ENCODE peak calls at places on chromosome 2, in nine cellular contexts. F is HFF-Myc, S is upper lobe of right lung, U is HFFc6, N is fibroblast of mammary gland, W is hepatocyte, Z is IMR-90, L is CD14-positive monocyte, R is GM20000. A is an unnamed sample.

GRCh38 chr2:210553371-210553770 is 3.0 kb upstream of the CPS1 start:
- DNase-seq in F (no peak), S (no peak), U (no peak), N (no peak), W (peak; percentile 74), Z (no peak), L (no peak), R (no peak), A (no peak)

GRCh38 chr2:16313235-16313980 is 352.2 kb downstream of the CYRIA start:
- DNase-seq in F (no peak), S (no peak), U (no peak), N (no peak), W (no peak), Z (no peak), L (no peak), R (no peak), A (no peak)

GRCh38 chr2:109266998-109267854 is 138.2 kb downstream of the SH3RF3 start:
- DNase-seq in F (no peak), S (peak; percentile 51), U (no peak), N (no peak), W (no peak), Z (no peak), L (peak; percentile 62), R (no peak), A (no peak)

GRCh38 chr2:11598228-11598731 is 64.4 kb downstream of the GREB1 start:
- DNase-seq in F (no peak), S (no peak), U (no peak), N (no peak), W (no peak), Z (no peak), L (no peak), R (no peak), A (no peak)

GRCh38 chr2:191231995-191232394 is 13.2 kb upstream of the MYO1B start:
- DNase-seq in F (no peak), S (no peak), U (peak; percentile 39), N (peak; percentile 84), W (peak; percentile 42), Z (peak; percentile 48), L (no peak), R (no peak), A (no peak)

GRCh38 chr2:239193925-239194687 is 206.7 kb downstream of the HDAC4 start:
- DNase-seq in F (no peak), S (peak; percentile 35), U (no peak), N (peak; percentile 23), W (no peak), Z (no peak), L (no peak), R (no peak), A (no peak)

GRCh38 chr2:72988726-72989273 is 71.5 kb downstream of the EMX1 start:
- DNase-seq in F (no peak), S (no peak), U (no peak), N (no peak), W (no peak), Z (no peak), L (no peak), R (no peak), A (no peak)

GRCh38 chr2:212733273-212733672 is 194.7 kb upstream of the ERBB4 start:
- DNase-seq in F (no peak), S (no peak), U (no peak), N (no peak), W (no peak), Z (no peak), L (no peak), R (no peak), A (no peak)

GRCh38 chr2:189260361-189260761 is 80.8 kb upstream of the COL5A2 start:
- DNase-seq in F (peak; percentile 92), S (no peak), U (no peak), N (peak; percentile 90), W (no peak), Z (peak; percentile 78), L (no peak), R (no peak), A (no peak)

GRCh38 chr2:11050565-11050964 is 104.7 kb upstream of the SLC66A3 start:
- DNase-seq in F (no peak), S (no peak), U (no peak), N (no peak), W (no peak), Z (no peak), L (no peak), R (no peak), A (no peak)

GRCh38 chr2:27320958-27321543 is 1.8 kb downstream of the MPV17 start:
- DNase-seq in F (peak; percentile 98), S (peak; percentile 76), U (peak; percentile 99), N (peak; percentile 100), W (peak; percentile 94), Z (peak; percentile 99), L (no peak), R (no peak), A (peak; percentile 96)

GRCh38 chr2:135876066-135876711 is at the start of gene MCM6:
- DNase-seq in F (peak; percentile 98), S (peak; percentile 98), U (peak; percentile 99), N (peak; percentile 99), W (peak; percentile 99), Z (peak; percentile 99), L (peak; percentile 96), R (peak; percentile 96), A (peak; percentile 94)
- TF ChIP-seq CTCF in F (no peak), S (peak; percentile 23), U (peak; percentile 33), N (no peak), W (no peak), Z (no peak), L (no peak), R (no peak), A (no peak)

GRCh38 chr2:119495948-119496347 is 28.3 kb downstream of the SCTR start:
- DNase-seq in F (no peak), S (no peak), U (no peak), N (no peak), W (no peak), Z (no peak), L (no peak), R (no peak), A (no peak)
- TF ChIP-seq CTCF in F (no peak), S (peak; percentile 10), U (no peak), N (no peak), W (peak; percentile 19), Z (no peak), L (no peak), R (no peak), A (no peak)

DNA sequence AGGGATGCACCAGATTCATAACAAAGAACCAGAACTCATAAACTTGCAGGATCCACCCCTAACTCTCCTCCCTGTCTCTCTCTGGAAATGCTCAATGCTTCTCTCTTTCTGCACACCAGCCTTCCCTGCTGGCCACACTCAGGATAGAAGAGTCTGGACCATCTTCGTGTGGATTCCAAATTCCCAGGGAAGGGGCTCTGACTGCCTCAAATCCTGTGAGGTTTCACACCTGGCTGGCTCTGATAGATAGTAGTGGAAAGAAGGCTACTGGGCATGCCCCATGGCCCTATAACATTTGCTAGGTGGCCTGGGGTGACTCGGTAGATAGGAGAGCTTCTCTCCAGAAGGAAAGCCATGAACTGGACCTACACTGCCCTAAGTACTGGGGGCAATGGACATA is 483.2 kb upstream of the GYPC start:
- DNase-seq in F (no peak), S (no peak), U (no peak), N (no peak), W (no peak), Z (no peak), L (no peak), R (no peak), A (no peak)
- TF ChIP-seq CTCF in F (no peak), S (no peak), U (no peak), N (no peak), W (no peak), Z (no peak), L (no peak), R (no peak), A (no peak)

GRCh38 chr2:207317358-207317984 is 151.7 kb upstream of the KLF7 start:
- DNase-seq in F (no peak), S (no peak), U (peak; percentile 20), N (peak; percentile 87), W (no peak), Z (peak; percentile 64), L (no peak), R (no peak), A (no peak)
- TF ChIP-seq CTCF in F (no peak), S (no peak), U (no peak), N (no peak), W (no peak), Z (no peak), L (no peak), R (no peak), A (no peak)